ENCODE peak calls at places on chromosomes 5 and 9, in six cellular contexts. M, P, Q, J, E and S are unnamed samples.

GRCh38 chr9:135587658-135588057 is 26.1 kb downstream of the PAEP start:
- DNase-seq in Q (no peak), J (no peak), E (no peak), M (no peak), P (no peak), S (no peak)

GRCh38 chr5:36373527-36374086 is 71.9 kb upstream of the RANBP3L start:
- DNase-seq in Q (peak), P (no peak), E (no peak), M (peak), J (no peak), S (peak)

GRCh38 chr9:13351768-13352386 is 72.4 kb upstream of the MPDZ start:
- DNase-seq in P (peak), M (no peak), Q (peak), J (peak), E (no peak), S (peak)

GRCh38 chr5:44807269-44807668 is 1.5 kb upstream of the MRPS30 start:
- DNase-seq in Q (peak), E (no peak), M (no peak), J (no peak), P (no peak), S (peak)

GRCh38 chr5:132268698-132269551 is 11.4 kb downstream of the PDLIM4 start:
- DNase-seq in J (peak), E (no peak), M (no peak), Q (peak), P (no peak), S (peak)

GRCh38 chr9:131436386-131436785 is 42.5 kb downstream of the PRRC2B start:
- DNase-seq in J (no peak), E (peak), M (no peak), P (no peak), Q (no peak), S (no peak)

GRCh38 chr9:92962846-92963245 is 15.5 kb downstream of the FGD3 start:
- DNase-seq in M (no peak), J (no peak), E (peak), P (no peak), Q (no peak), S (no peak)

GRCh38 chr5:25993701-25994100 is 1044.7 kb downstream of the CDH9 start:
- DNase-seq in Q (no peak), M (no peak), J (no peak), E (no peak), P (no peak), S (no peak)

GRCh38 chr5:684771-685216 is 8.4 kb downstream of the TPPP start:
- DNase-seq in E (peak), Q (no peak), M (no peak), P (no peak), J (no peak), S (no peak)

GRCh38 chr9:34652608-34653007 is 623 bp downstream of the IL11RA start:
- DNase-seq in M (no peak), E (no peak), P (no peak), Q (peak), J (no peak), S (peak)
- H3K4me3 ChIP-seq in M (peak), E (peak), P (peak), Q (peak), J (peak), S (peak)

GRCh38 chr5:172838151-172838875 is 4.3 kb downstream of the ERGIC1 start:
- DNase-seq in Q (no peak), E (no peak), P (no peak), M (no peak), J (no peak), S (no peak)
- H3K4me3 ChIP-seq in Q (no peak), E (no peak), P (peak), M (peak), J (no peak), S (no peak)

GRCh38 chr5:150407097-150407720 is 5.5 kb downstream of the CD74 start:
- DNase-seq in E (no peak), J (no peak), P (no peak), Q (no peak), M (peak), S (no peak)
- H3K4me3 ChIP-seq in E (no peak), J (no peak), P (no peak), Q (no peak), M (peak), S (no peak)

GRCh38 chr5:84091400-84091799 is 293.3 kb downstream of the EDIL3 start:
- DNase-seq in P (no peak), E (no peak), M (no peak), Q (no peak), J (no peak), S (no peak)
- H3K4me3 ChIP-seq in P (no peak), E (no peak), M (no peak), Q (no peak), J (no peak), S (no peak)